ENCODE peak calls at places on chromosome 12, in seven cellular contexts. L, J, U, P, Q, M and C are unnamed samples.

GRCh38 chr12:116609715-116610114 is 50.5 kb downstream of the MAP1LC3B2 start:
- DNase-seq in L (no peak), J (no peak), U (no peak), P (peak; percentile 56), Q (no peak), M (no peak), C (peak; percentile 74)

GRCh38 chr12:130709151-130710000 is 6.7 kb downstream of the RIMBP2 start:
- DNase-seq in L (no peak), J (no peak), U (no peak), P (peak; percentile 26), Q (no peak), M (no peak), C (no peak)

GRCh38 chr12:59620326-59620725 is 24.5 kb downstream of the SLC16A7 start:
- DNase-seq in L (no peak), J (no peak), U (no peak), P (no peak), Q (no peak), M (no peak), C (no peak)

GRCh38 chr12:45235087-45236025 is 19.5 kb downstream of the ANO6 start:
- DNase-seq in L (peak; percentile 69), J (no peak), U (peak; percentile 90), P (peak; percentile 80), Q (peak; percentile 94), M (no peak), C (peak; percentile 92)

GRCh38 chr12:111248981-111249380 is 119.9 kb downstream of the PHETA1 start:
- DNase-seq in L (no peak), J (no peak), U (no peak), P (no peak), Q (no peak), M (no peak), C (no peak)

GRCh38 chr12:132834181-132834711 is 5.6 kb upstream of the GOLGA3 start:
- DNase-seq in L (no peak), J (no peak), U (no peak), P (no peak), Q (no peak), M (no peak), C (no peak)

GRCh38 chr12:89525002-89525823 is 617 bp upstream of the GALNT4 start:
- DNase-seq in L (peak; percentile 21), J (peak; percentile 46), U (peak; percentile 33), P (peak; percentile 71), Q (peak; percentile 58), M (no peak), C (peak; percentile 67)

GRCh38 chr12:55743131-55743921 is 404 bp downstream of the GDF11 start:
- DNase-seq in L (peak; percentile 68), J (peak; percentile 75), U (peak; percentile 82), P (peak; percentile 81), Q (peak; percentile 82), M (no peak), C (peak; percentile 92)

GRCh38 chr12:57069522-57069921 is 9.1 kb downstream of the NEMP1 start:
- DNase-seq in L (peak; percentile 87), J (peak; percentile 72), U (peak; percentile 88), P (peak; percentile 78), Q (peak; percentile 90), M (no peak), C (peak; percentile 86)

GRCh38 chr12:131628766-131629448 is 82.0 kb upstream of the SFSWAP start:
- DNase-seq in L (no peak), J (no peak), U (no peak), P (peak; percentile 41), Q (no peak), M (no peak), C (no peak)

GRCh38 chr12:45285717-45286116 is 69.8 kb downstream of the ANO6 start:
- DNase-seq in L (no peak), J (no peak), U (no peak), P (peak; percentile 42), Q (peak; percentile 30), M (no peak), C (no peak)

GRCh38 chr12:43336962-43337555 is 214.9 kb downstream of the ADAMTS20 start:
- DNase-seq in L (peak; percentile 70), J (no peak), U (peak; percentile 38), P (no peak), Q (peak; percentile 25), M (no peak), C (peak; percentile 40)

GRCh38 chr12:122121341-122122192 is 43.0 kb downstream of the MLXIP start:
- DNase-seq in L (no peak), J (no peak), U (no peak), P (no peak), Q (no peak), M (no peak), C (no peak)

GRCh38 chr12:1851126-1851791 is 30.9 kb downstream of the LRTM2 start:
- DNase-seq in L (peak; percentile 56), J (no peak), U (no peak), P (no peak), Q (no peak), M (no peak), C (no peak)

GRCh38 chr12:49548822-49549648 is 10.2 kb downstream of the KCNH3 start:
- DNase-seq in L (no peak), J (peak; percentile 41), U (peak; percentile 32), P (peak; percentile 69), Q (peak; percentile 40), M (no peak), C (peak; percentile 46)

GRCh38 chr12:30989754-30990153 is 63.2 kb downstream of the TSPAN11 start:
- DNase-seq in L (no peak), J (no peak), U (no peak), P (peak; percentile 82), Q (peak; percentile 60), M (no peak), C (peak; percentile 83)

GRCh38 chr12:52197371-52198231 is 5.8 kb upstream of the KRT80 start:
- DNase-seq in L (no peak), J (no peak), U (no peak), P (no peak), Q (peak; percentile 11), M (no peak), C (no peak)

GRCh38 chr12:23281295-23281694 is 656.3 kb downstream of the ETNK1 start:
- DNase-seq in L (no peak), J (no peak), U (no peak), P (no peak), Q (no peak), M (no peak), C (no peak)

DNA sequence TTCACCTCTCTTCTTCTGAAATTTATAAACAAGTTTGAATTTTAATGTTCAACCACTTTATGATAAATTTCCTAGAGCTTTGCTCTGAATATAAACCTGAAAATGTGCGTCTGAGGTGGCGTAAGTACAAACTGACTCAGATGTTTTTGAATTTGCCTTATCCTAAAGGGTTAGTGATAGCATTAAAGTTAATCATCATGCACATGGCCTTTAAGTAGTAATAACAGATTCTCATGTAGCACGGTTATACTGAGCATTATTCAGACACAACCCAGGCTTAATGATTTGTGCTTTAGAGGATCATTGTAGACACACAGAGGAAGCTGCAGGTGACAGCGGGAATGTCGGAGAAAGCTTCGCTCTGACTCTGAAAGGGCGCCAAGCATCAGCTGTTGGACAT is 91.0 kb downstream of the PLXNC1 start:
- DNase-seq in L (no peak), J (no peak), U (no peak), P (no peak), Q (no peak), M (no peak), C (no peak)
- H3K4me2 ChIP-seq in L (no peak overlapping the region), J (no peak overlapping the region), U (no peak overlapping the region), P (no peak overlapping the region), Q (no peak overlapping the region), M (no peak overlapping the region), C (no peak overlapping the region)

GRCh38 chr12:24881724-24882371 is 67.1 kb downstream of the BCAT1 start:
- DNase-seq in L (no peak), J (no peak), U (no peak), P (no peak), Q (no peak), M (no peak), C (no peak)

GRCh38 chr12:24880732-24881131 is 68.2 kb downstream of the BCAT1 start:
- DNase-seq in L (no peak), J (no peak), U (no peak), P (no peak), Q (no peak), M (no peak), C (no peak)

GRCh38 chr12:24881227-24881626 is 67.7 kb downstream of the BCAT1 start:
- DNase-seq in L (no peak), J (no peak), U (no peak), P (no peak), Q (no peak), M (no peak), C (no peak)

GRCh38 chr12:24888813-24889212 is 60.1 kb downstream of the BCAT1 start:
- DNase-seq in L (no peak), J (no peak), U (no peak), P (no peak), Q (no peak), M (no peak), C (peak; percentile 75)

DNA sequence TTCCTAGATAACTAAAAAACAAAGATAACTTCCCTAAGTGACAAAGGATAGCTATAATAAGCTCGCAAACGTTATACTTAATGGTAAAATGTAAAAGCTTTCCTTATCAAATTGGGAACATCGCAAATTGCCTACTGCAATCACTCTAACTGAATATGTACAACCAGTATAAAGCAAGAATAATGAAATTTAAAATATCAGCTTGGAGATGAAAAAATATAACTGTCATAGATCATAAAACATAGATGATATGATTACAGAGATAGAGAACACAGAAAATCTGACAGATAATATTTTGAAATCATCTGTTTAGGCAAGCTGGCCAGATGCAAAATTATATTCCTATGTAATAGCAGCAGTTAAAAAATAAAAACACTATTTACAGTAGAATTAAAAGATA is 64.0 kb downstream of the BCAT1 start:
- DNase-seq in L (no peak), J (no peak), U (no peak), P (no peak), Q (no peak), M (no peak), C (no peak)
- H3K23ac ChIP-seq in L (no peak overlapping the region), J (no peak overlapping the region), U (no peak overlapping the region), P (no peak overlapping the region), Q (no peak overlapping the region), M (no peak overlapping the region), C (no peak overlapping the region)

GRCh38 chr12:100755186-100755585 is 39.4 kb upstream of the ANO4 start:
- DNase-seq in L (peak; percentile 8), J (no peak), U (no peak), P (no peak), Q (no peak), M (no peak), C (no peak)

GRCh38 chr12:100758083-100758482 is 36.5 kb upstream of the ANO4 start:
- DNase-seq in L (no peak), J (no peak), U (no peak), P (no peak), Q (no peak), M (no peak), C (no peak)

GRCh38 chr12:100752841-100753240 is 41.7 kb upstream of the ANO4 start:
- DNase-seq in L (no peak), J (no peak), U (no peak), P (no peak), Q (no peak), M (no peak), C (peak; percentile 5)

DNA sequence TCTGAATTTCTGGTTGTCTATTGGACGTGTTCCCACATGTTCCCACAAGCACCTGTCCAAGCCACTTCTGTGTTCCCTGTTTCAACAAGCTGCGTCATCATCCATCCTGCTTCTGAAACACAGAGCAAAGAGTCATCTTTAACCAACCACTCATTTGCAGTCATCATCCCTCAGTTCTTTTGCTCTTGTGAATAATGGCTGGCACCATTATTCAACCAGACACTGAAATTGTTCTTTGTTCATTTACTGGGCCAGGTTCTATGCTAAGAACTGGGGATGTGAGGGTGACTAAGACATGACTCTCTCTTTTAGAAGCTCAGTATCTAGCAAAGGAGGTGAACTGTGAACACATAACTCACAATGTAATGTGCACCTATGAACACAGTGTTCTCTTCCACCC is 40.7 kb upstream of the ANO4 start:
- DNase-seq in L (peak; percentile 11), J (no peak), U (no peak), P (no peak), Q (no peak), M (no peak), C (no peak)
- H3K4me2 ChIP-seq in L (no peak overlapping the region), J (no peak overlapping the region), U (no peak overlapping the region), P (no peak overlapping the region), Q (no peak overlapping the region), M (no peak overlapping the region), C (no peak overlapping the region)

GRCh38 chr12:754871-755562 is 2.6 kb downstream of the WNK1 start:
- DNase-seq in L (peak; percentile 81), J (no peak), U (peak; percentile 87), P (no peak), Q (peak; percentile 80), M (no peak), C (peak; percentile 42)
- H3K23ac ChIP-seq in L (peak overlapping the region; percentile 93), J (no peak overlapping the region), U (no peak overlapping the region), P (no peak overlapping the region), Q (no peak overlapping the region), M (no peak overlapping the region), C (no peak overlapping the region)